ENCODE peak calls at places on chromosomes 6 and 20, in ten cellular contexts. T, Q, S, P, X, R, A, J, H and I are unnamed samples.

GRCh38 chr20:63775096-63775978 is 35.8 kb downstream of the SLC2A4RG start:
- DNase-seq in H (peak), J (no peak), A (no peak), T (no peak), S (peak), R (peak), Q (no peak), X (peak), P (peak), I (peak)

GRCh38 chr6:1526689-1527088 is 83.0 kb upstream of the FOXC1 start:
- DNase-seq in R (no peak), S (no peak), J (no peak), X (no peak), A (no peak), H (no peak), P (no peak), T (no peak), Q (no peak), I (no peak)

GRCh38 chr6:158619922-158620801 is 24.4 kb downstream of the DYNLT1 start:
- DNase-seq in A (no peak), R (no peak), X (no peak), S (no peak), Q (no peak), T (no peak), P (no peak), H (no peak), J (peak), I (no peak)

GRCh38 chr6:5471044-5471443 is 209.7 kb downstream of the FARS2 start:
- DNase-seq in J (no peak), R (peak), T (peak), Q (peak), P (peak), A (peak), X (peak), S (no peak), H (peak), I (no peak)

GRCh38 chr20:21554985-21555384 is 41.1 kb upstream of the NKX2-2 start:
- DNase-seq in T (no peak), J (no peak), S (peak), R (peak), Q (no peak), P (no peak), X (no peak), A (peak), H (no peak), I (no peak)

GRCh38 chr6:26195924-26196845 is 109.0 kb downstream of the HFE start:
- DNase-seq in P (peak), Q (no peak), X (peak), J (no peak), S (no peak), H (no peak), A (no peak), T (peak), R (no peak), I (no peak)

GRCh38 chr6:87274660-87275273 is 47.6 kb upstream of the SMIM8 start:
- DNase-seq in J (no peak), Q (no peak), P (no peak), R (no peak), X (peak), S (no peak), T (no peak), A (no peak), H (no peak), I (no peak)

GRCh38 chr6:31007694-31008093 is 2.6 kb upstream of the MUC22 start:
- DNase-seq in S (no peak), X (peak), A (no peak), J (no peak), H (no peak), R (no peak), Q (no peak), P (no peak), T (no peak), I (no peak)

GRCh38 chr20:4502756-4503155 is 219.0 kb upstream of the PRND start:
- DNase-seq in S (no peak), A (no peak), X (no peak), H (no peak), Q (no peak), J (no peak), P (no peak), T (no peak), R (no peak), I (no peak)

GRCh38 chr6:130148181-130148580 is 74.6 kb downstream of the SAMD3 start:
- DNase-seq in A (no peak), S (no peak), P (peak), R (no peak), X (no peak), H (peak), J (no peak), Q (no peak), T (no peak), I (no peak)

GRCh38 chr6:117776441-117776840 is 101.2 kb downstream of the NUS1 start:
- DNase-seq in P (no peak), R (no peak), A (no peak), X (peak), S (no peak), T (no peak), Q (no peak), H (no peak), J (no peak), I (no peak)

GRCh38 chr6:132445201-132445951 is 44.1 kb upstream of the MOXD1 start:
- DNase-seq in R (no peak), S (no peak), Q (no peak), X (peak), J (no peak), T (no peak), H (no peak), P (no peak), A (no peak), I (no peak)

GRCh38 chr6:150940951-150941350 is 75.4 kb downstream of the MTHFD1L start:
- DNase-seq in T (no peak), X (peak), A (no peak), Q (no peak), S (no peak), R (no peak), P (no peak), H (no peak), J (no peak), I (no peak)

GRCh38 chr6:166589786-166590574 is 3.5 kb upstream of the RAMACL start:
- DNase-seq in A (no peak), Q (no peak), H (no peak), X (no peak), R (no peak), S (no peak), J (no peak), T (no peak), P (no peak), I (no peak)

GRCh38 chr6:169424149-169424804 is 170.6 kb upstream of the THBS2 start:
- DNase-seq in R (no peak), A (no peak), X (no peak), S (no peak), T (no peak), Q (no peak), H (no peak), J (no peak), P (no peak), I (no peak)

GRCh38 chr6:46419576-46420002 is 71.7 kb downstream of the RCAN2 start:
- DNase-seq in X (peak), A (peak), T (no peak), J (peak), R (peak), Q (peak), S (no peak), P (peak), H (peak), I (peak)

GRCh38 chr6:21740719-21741118 is 147.2 kb downstream of the SOX4 start:
- DNase-seq in Q (peak), J (no peak), A (peak), T (no peak), P (no peak), S (no peak), R (no peak), H (no peak), X (peak), I (no peak)

GRCh38 chr20:62841705-62842212 is 19.9 kb downstream of the TCFL5 start:
- DNase-seq in A (no peak), S (no peak), T (no peak), X (no peak), Q (no peak), H (no peak), R (no peak), J (no peak), P (no peak), I (no peak)

GRCh38 chr6:82875573-82876185 is 190.0 kb downstream of the UBE3D start:
- DNase-seq in P (no peak), Q (no peak), S (no peak), J (no peak), T (no peak), A (no peak), X (peak), R (no peak), H (no peak), I (no peak)

GRCh38 chr6:35287671-35288396 is 9.8 kb upstream of the DEF6 start:
- DNase-seq in R (no peak), J (no peak), P (no peak), Q (no peak), A (no peak), S (no peak), T (no peak), H (no peak), X (no peak), I (no peak)

GRCh38 chr20:62133864-62134263 is 9.3 kb downstream of the PSMA7 start:
- DNase-seq in A (no peak), Q (no peak), J (no peak), X (no peak), S (no peak), H (no peak), T (no peak), R (no peak), P (no peak), I (no peak)

GRCh38 chr20:62602550-62602949 is 39.8 kb upstream of the SLCO4A1 start:
- DNase-seq in P (no peak), S (no peak), J (no peak), H (peak), T (peak), Q (no peak), R (no peak), X (no peak), A (peak), I (no peak)

GRCh38 chr20:53036992-53037391 is 64.8 kb downstream of the TSHZ2 start:
- DNase-seq in S (no peak), R (no peak), A (peak), Q (peak), T (no peak), J (no peak), X (no peak), P (no peak), H (no peak), I (no peak)

GRCh38 chr6:154430494-154430919 is 73.9 kb upstream of the IPCEF1 start:
- DNase-seq in Q (no peak), A (no peak), X (no peak), T (no peak), R (no peak), J (no peak), H (no peak), P (no peak), S (no peak), I (no peak)

GRCh38 chr20:57316795-57317201 is 12.8 kb upstream of the SPO11 start:
- DNase-seq in Q (no peak), S (no peak), T (no peak), X (no peak), R (no peak), H (no peak), P (peak), A (no peak), J (no peak), I (no peak)

GRCh38 chr6:51574040-51574439 is 513.4 kb downstream of the PKHD1 start:
- DNase-seq in P (no peak), X (no peak), S (no peak), T (no peak), Q (no peak), R (no peak), A (no peak), H (no peak), J (no peak), I (no peak)

GRCh38 chr6:111639266-111639665 is 33.6 kb upstream of the TRAF3IP2 start:
- DNase-seq in R (no peak), T (no peak), J (no peak), H (no peak), S (no peak), P (no peak), A (no peak), Q (no peak), X (no peak), I (no peak)

GRCh38 chr6:34202329-34203201 is 34.1 kb upstream of the HMGA1 start:
- DNase-seq in Q (no peak), T (no peak), X (no peak), S (no peak), R (no peak), A (no peak), H (no peak), P (no peak), J (no peak), I (no peak)